ENCODE peak calls at places on chromosomes 12 and 14, in four cellular contexts. W is psoas muscle, Z is breast epithelium, J is Calu3. A is an unnamed sample.

GRCh38 chr12:12645485-12645884 is 33.8 kb downstream of the CREBL2 start:
- DNase-seq in W (no peak), Z (no peak), J (peak), A (peak)

GRCh38 chr12:53219116-53219955 is 12.3 kb upstream of the ITGB7 start:
- DNase-seq in W (peak), Z (no peak), J (no peak), A (peak)

GRCh38 chr12:49674318-49674985 is 32.8 kb downstream of the FMNL3 start:
- DNase-seq in Z (peak), W (no peak), J (no peak), A (no peak)

GRCh38 chr12:4120316-4120920 is 153.1 kb upstream of the CCND2 start:
- DNase-seq in J (no peak), W (no peak), Z (no peak), A (no peak)

GRCh38 chr12:57611116-57611809 is at the start of gene ARHGEF25:
- DNase-seq in Z (peak), J (peak), W (peak), A (peak)

GRCh38 chr14:32087173-32087861 is 10.2 kb downstream of the ARHGAP5 start:
- DNase-seq in W (no peak), J (no peak), Z (no peak), A (no peak)

GRCh38 chr12:69583203-69583602 is 2.1 kb upstream of the CCT2 start:
- DNase-seq in J (peak), Z (no peak), W (no peak), A (no peak)

GRCh38 chr12:4648099-4648498 is 752 bp downstream of the AKAP3 start:
- DNase-seq in Z (no peak), J (no peak), W (no peak), A (no peak)

GRCh38 chr12:76470028-76470939 is 89.3 kb downstream of the OSBPL8 start:
- DNase-seq in W (no peak), Z (no peak), J (peak), A (peak)

GRCh38 chr14:100902295-100902694 is 1.2 kb downstream of the RTL1 start:
- DNase-seq in W (no peak), Z (no peak), J (no peak), A (no peak)

GRCh38 chr12:29148958-29149690 is at the start of gene FAR2:
- DNase-seq in W (peak), Z (no peak), J (peak), A (peak)

GRCh38 chr12:52389313-52390207 is 4.1 kb upstream of the KRT84 start:
- DNase-seq in J (no peak), Z (peak), W (no peak), A (no peak)

GRCh38 chr12:43208627-43209026 is 343.4 kb downstream of the ADAMTS20 start:
- DNase-seq in W (no peak), J (no peak), Z (no peak), A (no peak)

GRCh38 chr12:57582440-57582839 is 8.6 kb upstream of the PIP4K2C start:
- DNase-seq in Z (no peak), W (no peak), J (no peak), A (no peak)

GRCh38 chr14:64736271-64737131 is 32.3 kb downstream of the PLEKHG3 start:
- DNase-seq in Z (peak), W (no peak), J (no peak), A (no peak)
- TF ChIP-seq CTCF in Z (no peak), W (no peak), J (no peak), A (no peak)

GRCh38 chr12:116773276-116773731 is 35.2 kb downstream of the RNFT2 start:
- DNase-seq in Z (no peak), J (no peak), W (no peak), A (no peak)
- TF ChIP-seq CTCF in Z (no peak), J (no peak), W (no peak), A (no peak)

DNA sequence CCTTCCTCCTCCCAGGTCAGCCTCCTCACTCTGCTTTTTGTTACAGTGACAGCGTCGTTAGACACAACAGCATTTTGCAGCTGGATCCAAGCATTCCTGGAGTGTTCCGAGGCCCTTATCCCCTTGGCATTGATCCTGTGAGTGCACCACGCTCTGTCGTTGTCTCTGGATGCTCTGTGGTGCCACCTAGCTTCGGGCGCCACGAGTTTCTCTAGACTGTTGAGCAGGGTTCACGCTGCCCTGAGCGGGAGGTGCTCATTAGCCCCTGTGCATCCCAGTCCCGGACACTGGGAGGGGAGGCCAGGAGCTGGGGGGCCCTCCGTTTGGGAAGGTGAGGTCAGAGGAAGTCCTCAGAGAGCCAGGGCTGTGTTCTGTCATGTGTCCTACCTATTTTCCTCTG is 17.3 kb upstream of the DNAH10 start:
- DNase-seq in Z (no peak), W (no peak), J (no peak), A (no peak)
- TF ChIP-seq CTCF in Z (no peak), W (no peak), J (peak), A (no peak)

GRCh38 chr12:61821381-61821780 is 438.8 kb upstream of the USP15 start:
- DNase-seq in Z (no peak), W (no peak), J (no peak), A (no peak)
- TF ChIP-seq CTCF in Z (no peak), W (no peak), J (no peak), A (no peak)